ENCODE peak calls at places on chromosomes 4 and X, in four cellular contexts. B is astrocyte of the spinal cord, J is EL, H is bronchial epithelial cell. C is an unnamed sample.

GRCh38 chrX:41110801-41111625 is 25.8 kb downstream of the USP9X start:
- DNase-seq in B (no peak), J (peak; percentile 41), H (no peak), C (no peak)

GRCh38 chrX:40434947-40435346 is 145.8 kb upstream of the ATP6AP2 start:
- DNase-seq in B (peak; percentile 25), J (peak; percentile 0), H (no peak), C (peak; percentile 52)

GRCh38 chr4:123866796-123867195 is 470.2 kb downstream of the SPRY1 start:
- DNase-seq in B (no peak), J (no peak), H (no peak), C (no peak)

GRCh38 chrX:52422884-52423283 is 54.1 kb downstream of the XAGE2 start:
- DNase-seq in B (peak; percentile 59), J (peak; percentile 71), H (peak; percentile 1), C (no peak)

GRCh38 chrX:130028196-130028595 is 45.8 kb downstream of the BCORL1 start:
- DNase-seq in B (peak; percentile 20), J (peak; percentile 18), H (peak; percentile 18), C (peak; percentile 29)

GRCh38 chr4:42618018-42618417 is 38.9 kb downstream of the ATP8A1 start:
- DNase-seq in B (no peak), J (no peak), H (no peak), C (no peak)

GRCh38 chr4:32917586-32917985 is 2197.4 kb downstream of the PCDH7 start:
- DNase-seq in B (no peak), J (no peak), H (no peak), C (no peak)

GRCh38 chr4:88705805-88706518 is 8.3 kb upstream of the NAP1L5 start:
- DNase-seq in B (peak; percentile 23), J (peak; percentile 51), H (no peak), C (peak; percentile 38)

GRCh38 chr4:168541608-168541953 is 44.7 kb downstream of the PALLD start:
- DNase-seq in B (peak; percentile 68), J (peak; percentile 81), H (peak; percentile 81), C (no peak)

GRCh38 chr4:76197001-76197743 is 16.5 kb downstream of the SCARB2 start:
- DNase-seq in B (peak; percentile 33), J (peak; percentile 56), H (no peak), C (no peak)

GRCh38 chrX:16114640-16115039 is 8.7 kb upstream of the GRPR start:
- DNase-seq in B (peak; percentile 88), J (peak; percentile 81), H (no peak), C (peak; percentile 70)

GRCh38 chrX:22122510-22122909 is 90.4 kb downstream of the PHEX start:
- DNase-seq in B (peak; percentile 83), J (peak; percentile 32), H (peak; percentile 96), C (peak; percentile 33)